ENCODE peak calls at places on chromosomes 16 and 17, in six cellular contexts. Z, G, I, U, O and X are unnamed samples.

GRCh38 chr17:9971991-9972390 is 66.9 kb upstream of the RCVRN start:
- DNase-seq in U (peak), Z (no peak), I (no peak), G (peak), O (no peak), X (peak)

GRCh38 chr16:26316683-26317464 is 625.1 kb downstream of the HS3ST4 start:
- DNase-seq in O (no peak), Z (no peak), I (peak), G (no peak), U (no peak), X (no peak)

GRCh38 chr17:8289103-8289397 is 580 bp downstream of the RANGRF start:
- DNase-seq in O (no peak), G (peak), U (no peak), Z (no peak), I (peak), X (no peak)

GRCh38 chr16:21100447-21100846 is 50.2 kb downstream of the DNAH3 start:
- DNase-seq in U (peak), G (no peak), Z (no peak), I (no peak), O (no peak), X (no peak)

GRCh38 chr17:64187093-64187895 is 57.4 kb upstream of the ERN1 start:
- DNase-seq in I (no peak), O (no peak), G (no peak), U (no peak), Z (no peak), X (no peak)

GRCh38 chr17:40209404-40210093 is 9.6 kb upstream of the WIPF2 start:
- DNase-seq in Z (no peak), G (no peak), O (no peak), U (peak), I (no peak), X (no peak)

GRCh38 chr16:86772671-86773338 is 194.5 kb downstream of the FOXL1 start:
- DNase-seq in I (peak), O (no peak), Z (no peak), G (no peak), U (peak), X (no peak)

GRCh38 chr16:23282508-23282907 is 19.6 kb upstream of the SCNN1B start:
- DNase-seq in G (no peak), I (no peak), Z (no peak), U (no peak), O (no peak), X (no peak)

GRCh38 chr16:8850279-8850885 is 18.4 kb downstream of the CARHSP1 start:
- DNase-seq in I (no peak), Z (no peak), O (no peak), G (no peak), U (peak), X (peak)

GRCh38 chr16:87938412-87938949 is 2.2 kb upstream of the CA5A start:
- DNase-seq in G (no peak), O (no peak), I (no peak), Z (no peak), U (no peak), X (no peak)

GRCh38 chr17:67680445-67681224 is 37.1 kb upstream of the NOL11 start:
- DNase-seq in O (no peak), U (no peak), I (no peak), G (no peak), Z (no peak), X (no peak)

GRCh38 chr17:27158390-27158789 is 135.5 kb upstream of the WSB1 start:
- DNase-seq in G (no peak), O (no peak), I (no peak), Z (no peak), U (no peak), X (no peak)